ENCODE peak calls at places on chromosomes 5 and 9, in seven cellular contexts. Y is IMR-90, U is mucosa of descending colon, N is lower leg skin, D is endothelial cell, M is uterus, F is cardiac muscle cell. E is an unnamed sample.

GRCh38 chr5:138334867-138335447 is 3.1 kb upstream of the FAM53C start:
- DNase-seq in Y (peak; percentile 23), U (no peak), N (no peak), D (no peak), M (no peak), F (no peak), E (no peak)

GRCh38 chr9:110241491-110242321 is 14.6 kb downstream of the TXN start:
- DNase-seq in Y (peak; percentile 39), U (no peak), N (no peak), D (no peak), M (no peak), F (no peak), E (no peak)

GRCh38 chr9:88414298-88414697 is 26.1 kb downstream of the SPIN1 start:
- DNase-seq in Y (no peak), U (no peak), N (no peak), D (no peak), M (no peak), F (no peak), E (no peak)

GRCh38 chr5:53478411-53479044 is 1.9 kb upstream of the FST start:
- DNase-seq in Y (peak; percentile 63), U (no peak), N (peak; percentile 87), D (peak; percentile 36), M (peak; percentile 15), F (peak; percentile 81), E (peak; percentile 48)

GRCh38 chr5:159908201-159908940 is 7.9 kb upstream of the ADRA1B start:
- DNase-seq in Y (no peak), U (no peak), N (no peak), D (no peak), M (no peak), F (no peak), E (no peak)

GRCh38 chr9:121499177-121499426 is 542 bp downstream of the GGTA1 start:
- DNase-seq in Y (no peak), U (no peak), N (no peak), D (no peak), M (no peak), F (no peak), E (no peak)

GRCh38 chr9:92639791-92640271 is 30.1 kb downstream of the IPPK start:
- DNase-seq in Y (no peak), U (no peak), N (peak; percentile 80), D (no peak), M (peak; percentile 11), F (no peak), E (no peak)

GRCh38 chr9:133375724-133376654 is at the start of the genes STKLD1 and SURF4:
- DNase-seq in Y (peak; percentile 94), U (peak; percentile 98), N (peak; percentile 99), D (peak; percentile 97), M (peak; percentile 94), F (peak; percentile 99), E (peak; percentile 100)

GRCh38 chr5:67644221-67644920 is 447.8 kb upstream of the CD180 start:
- DNase-seq in Y (no peak), U (no peak), N (no peak), D (no peak), M (no peak), F (no peak), E (no peak)

GRCh38 chr5:146722361-146722779 is 156.2 kb downstream of the PPP2R2B start:
- DNase-seq in Y (peak; percentile 16), U (no peak), N (no peak), D (no peak), M (no peak), F (no peak), E (no peak)

GRCh38 chr5:80255425-80255751 is 460 bp downstream of the SERINC5 start:
- DNase-seq in Y (peak; percentile 50), U (peak; percentile 86), N (peak; percentile 95), D (peak; percentile 69), M (peak; percentile 53), F (peak; percentile 59), E (no peak)

GRCh38 chr5:154202379-154203260 is 12.1 kb downstream of the GALNT10 start:
- DNase-seq in Y (no peak), U (no peak), N (no peak), D (no peak), M (no peak), F (no peak), E (peak; percentile 80)

GRCh38 chr9:123339666-123340414 is 16.2 kb upstream of the CRB2 start:
- DNase-seq in Y (no peak), U (no peak), N (no peak), D (no peak), M (no peak), F (no peak), E (no peak)

GRCh38 chr5:137141779-137142178 is 357.3 kb downstream of the SPOCK1 start:
- DNase-seq in Y (no peak), U (no peak), N (peak; percentile 86), D (no peak), M (no peak), F (no peak), E (no peak)

GRCh38 chr9:80644044-80644443 is 1045.3 kb downstream of the TLE1 start:
- DNase-seq in Y (no peak), U (no peak), N (no peak), D (no peak), M (no peak), F (no peak), E (no peak)

GRCh38 chr5:55636177-55636576 is 75.9 kb downstream of the SLC38A9 start:
- DNase-seq in Y (no peak), U (no peak), N (no peak), D (no peak), M (no peak), F (no peak), E (no peak)

GRCh38 chr5:16794381-16794913 is 141.6 kb downstream of the MYO10 start:
- DNase-seq in Y (no peak), U (no peak), N (no peak), D (no peak), M (no peak), F (no peak), E (no peak)

GRCh38 chr9:131734165-131734610 is 5.7 kb downstream of the RAPGEF1 start:
- DNase-seq in Y (no peak), U (peak; percentile 91), N (no peak), D (no peak), M (no peak), F (no peak), E (no peak)

GRCh38 chr5:127988149-127988755 is 95.3 kb upstream of the SLC12A2 start:
- DNase-seq in Y (peak; percentile 96), U (no peak), N (no peak), D (no peak), M (no peak), F (no peak), E (no peak)

GRCh38 chr5:90569084-90569483 is 10.5 kb downstream of the ADGRV1 start:
- DNase-seq in Y (no peak), U (no peak), N (no peak), D (no peak), M (no peak), F (no peak), E (no peak)

GRCh38 chr9:124285903-124286291 is 28.1 kb downstream of the NEK6 start:
- DNase-seq in Y (peak; percentile 99), U (peak; percentile 80), N (peak; percentile 94), D (no peak), M (peak; percentile 87), F (no peak), E (peak; percentile 81)

GRCh38 chr5:144209421-144209820 is 38.7 kb downstream of the KCTD16 start:
- DNase-seq in Y (no peak), U (no peak), N (no peak), D (no peak), M (no peak), F (no peak), E (no peak)

GRCh38 chr9:95491543-95492330 is 25.0 kb downstream of the PTCH1 start:
- DNase-seq in Y (no peak), U (no peak), N (no peak), D (no peak), M (no peak), F (no peak), E (no peak)
- TF ChIP-seq CTCF in Y (no peak), U (no peak), N (no peak), D (no peak), M (no peak), F (no peak), E (no peak)

DNA sequence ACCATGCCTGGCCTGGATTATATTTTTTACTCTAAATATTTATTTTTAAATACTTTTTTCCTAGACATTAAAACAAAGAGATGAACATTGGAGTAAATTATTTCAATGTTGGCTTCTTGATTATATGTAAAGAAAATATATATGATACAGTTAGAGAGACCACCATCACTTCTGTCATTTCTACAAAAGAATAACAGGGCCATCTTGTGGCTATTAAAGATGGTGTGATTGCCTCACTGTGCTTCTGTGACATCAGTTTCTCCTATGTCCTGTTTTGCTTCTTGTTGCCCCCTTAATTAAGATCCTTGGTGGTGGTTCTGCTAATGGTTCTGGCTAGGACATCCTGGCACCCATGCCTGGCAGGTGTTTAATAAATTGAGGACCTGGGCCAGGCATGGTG is 32.9 kb downstream of the NDFIP1 start:
- DNase-seq in Y (no peak), U (no peak), N (no peak), D (no peak), M (no peak), F (no peak), E (no peak)
- TF ChIP-seq CTCF in Y (peak; percentile 10), U (no peak), N (no peak), D (no peak), M (no peak), F (no peak), E (no peak)

DNA sequence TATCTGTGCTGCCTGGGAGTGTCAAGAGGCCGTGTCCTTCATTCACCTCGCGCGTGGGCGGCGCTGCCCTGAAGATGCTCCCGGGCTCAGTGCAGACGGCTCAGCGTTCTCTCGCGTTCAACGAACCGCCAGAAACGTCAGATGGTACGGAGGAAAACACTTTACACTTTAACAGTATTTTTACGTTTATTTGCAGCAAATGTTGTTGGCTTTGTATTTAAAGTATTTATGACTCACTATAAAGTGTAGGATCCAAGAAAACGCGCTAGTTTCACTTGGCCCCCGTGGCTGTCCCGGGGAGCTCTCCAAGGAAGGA is 544 bp upstream of the ERCC6L2 start:
- DNase-seq in Y (no peak), U (peak; percentile 82), N (peak; percentile 88), D (peak; percentile 27), M (peak; percentile 45), F (peak; percentile 34), E (peak; percentile 61)
- TF ChIP-seq CTCF in Y (no peak), U (no peak), N (no peak), D (no peak), M (no peak), F (no peak), E (no peak)

GRCh38 chr9:108483676-108484075 is 372.1 kb downstream of the ACTL7B start:
- DNase-seq in Y (no peak), U (no peak), N (no peak), D (no peak), M (no peak), F (no peak), E (no peak)

GRCh38 chr9:108486791-108487190 is 369.0 kb downstream of the ACTL7B start:
- DNase-seq in Y (no peak), U (no peak), N (no peak), D (no peak), M (no peak), F (no peak), E (no peak)

GRCh38 chr9:108484468-108484867 is 371.3 kb downstream of the ACTL7B start:
- DNase-seq in Y (no peak), U (no peak), N (no peak), D (no peak), M (no peak), F (no peak), E (no peak)

DNA sequence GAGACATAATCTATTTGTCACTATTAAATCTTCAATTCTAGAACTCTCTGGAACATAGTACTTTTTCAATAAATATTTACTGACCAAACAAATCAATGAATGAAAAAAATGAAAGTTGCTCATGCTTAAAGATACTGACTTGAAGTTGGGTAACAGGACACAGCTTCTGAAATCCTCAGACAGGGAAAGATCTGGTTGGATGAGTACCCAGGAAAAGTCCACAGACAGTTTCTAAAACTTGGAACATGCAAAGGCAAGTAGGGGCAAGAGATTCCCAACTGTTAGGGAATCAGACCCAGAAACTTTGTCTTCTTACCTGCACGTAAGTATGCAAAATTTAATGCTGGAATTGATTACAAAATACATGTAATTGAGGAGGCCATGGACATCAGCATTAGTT is 366.2 kb downstream of the ACTL7B start:
- DNase-seq in Y (no peak), U (no peak), N (no peak), D (no peak), M (no peak), F (no peak), E (no peak)
- TF ChIP-seq CTCF in Y (no peak), U (no peak), N (no peak), D (no peak), M (no peak), F (no peak), E (no peak)

E was measured in GM13976.